ENCODE peak calls at places on chromosomes 11 and 22, in six cellular contexts. One of them, this sample, is unnamed.

GRCh38 chr11:473975-474785 is 24.1 kb downstream of the PTDSS2 start:
- DNase-seq in kidney epithelial cell: no peak
- DNase-seq in neural progenitor cell: no peak
- DNase-seq in spleen: no peak
- DNase-seq in left ventricle myocardium inferior: no peak
- DNase-seq in IMR-90: no peak
- DNase-seq in this sample: no peak

GRCh38 chr11:35009191-35009940 is 92.9 kb downstream of the PDHX start:
- DNase-seq in kidney epithelial cell: peak
- DNase-seq in neural progenitor cell: no peak
- DNase-seq in spleen: no peak
- DNase-seq in left ventricle myocardium inferior: no peak
- DNase-seq in IMR-90: peak
- DNase-seq in this sample: no peak

GRCh38 chr11:1852885-1853284 is at the start of gene LSP1:
- DNase-seq in kidney epithelial cell: no peak
- DNase-seq in neural progenitor cell: no peak
- DNase-seq in spleen: peak
- DNase-seq in left ventricle myocardium inferior: no peak
- DNase-seq in IMR-90: no peak
- DNase-seq in this sample: peak

GRCh38 chr22:47158457-47158856 is 396.0 kb downstream of the TBC1D22A start:
- DNase-seq in kidney epithelial cell: no peak
- DNase-seq in neural progenitor cell: no peak
- DNase-seq in spleen: peak
- DNase-seq in left ventricle myocardium inferior: no peak
- DNase-seq in IMR-90: no peak
- DNase-seq in this sample: peak

GRCh38 chr11:93123351-93123898 is 74.4 kb downstream of the SLC36A4 start:
- DNase-seq in kidney epithelial cell: no peak
- DNase-seq in neural progenitor cell: no peak
- DNase-seq in spleen: no peak
- DNase-seq in left ventricle myocardium inferior: peak
- DNase-seq in IMR-90: peak
- DNase-seq in this sample: no peak

GRCh38 chr11:22478169-22478568 is 140.0 kb downstream of the SLC17A6 start:
- DNase-seq in kidney epithelial cell: no peak
- DNase-seq in neural progenitor cell: no peak
- DNase-seq in spleen: no peak
- DNase-seq in left ventricle myocardium inferior: no peak
- DNase-seq in IMR-90: no peak
- DNase-seq in this sample: no peak

GRCh38 chr22:39518996-39519680 is 1.2 kb upstream of the ATF4 start:
- DNase-seq in kidney epithelial cell: no peak
- DNase-seq in neural progenitor cell: peak
- DNase-seq in spleen: no peak
- DNase-seq in left ventricle myocardium inferior: no peak
- DNase-seq in IMR-90: peak
- DNase-seq in this sample: peak

GRCh38 chr11:2581151-2581930 is 118.5 kb downstream of the KCNQ1OT1 start:
- DNase-seq in kidney epithelial cell: no peak
- DNase-seq in neural progenitor cell: no peak
- DNase-seq in spleen: peak
- DNase-seq in left ventricle myocardium inferior: peak
- DNase-seq in IMR-90: no peak
- DNase-seq in this sample: peak

GRCh38 chr22:39396156-39396796 is 3.3 kb upstream of the TAB1 start:
- DNase-seq in kidney epithelial cell: no peak
- DNase-seq in neural progenitor cell: no peak
- DNase-seq in spleen: no peak
- DNase-seq in left ventricle myocardium inferior: no peak
- DNase-seq in IMR-90: peak
- DNase-seq in this sample: no peak

GRCh38 chr11:126345759-126346585 is 9.5 kb upstream of the ST3GAL4 start:
- DNase-seq in kidney epithelial cell: no peak
- DNase-seq in neural progenitor cell: no peak
- DNase-seq in spleen: peak
- DNase-seq in left ventricle myocardium inferior: no peak
- DNase-seq in IMR-90: peak
- DNase-seq in this sample: no peak

GRCh38 chr22:17866127-17866526 is 91.9 kb upstream of the BID start:
- DNase-seq in kidney epithelial cell: no peak
- DNase-seq in neural progenitor cell: no peak
- DNase-seq in spleen: no peak
- DNase-seq in left ventricle myocardium inferior: no peak
- DNase-seq in IMR-90: no peak
- DNase-seq in this sample: no peak

GRCh38 chr22:33606495-33606894 is 313.8 kb downstream of the LARGE1 start:
- DNase-seq in kidney epithelial cell: no peak
- DNase-seq in neural progenitor cell: no peak
- DNase-seq in spleen: no peak
- DNase-seq in left ventricle myocardium inferior: no peak
- DNase-seq in IMR-90: no peak
- DNase-seq in this sample: no peak

GRCh38 chr11:115607621-115608191 is 103.5 kb upstream of the CADM1 start:
- DNase-seq in kidney epithelial cell: no peak
- DNase-seq in neural progenitor cell: peak
- DNase-seq in spleen: no peak
- DNase-seq in left ventricle myocardium inferior: peak
- DNase-seq in IMR-90: no peak
- DNase-seq in this sample: no peak

GRCh38 chr11:30445056-30445455 is 122.2 kb downstream of the ARL14EP start:
- DNase-seq in kidney epithelial cell: no peak
- DNase-seq in neural progenitor cell: peak
- DNase-seq in spleen: no peak
- DNase-seq in left ventricle myocardium inferior: no peak
- DNase-seq in IMR-90: no peak
- DNase-seq in this sample: no peak

GRCh38 chr11:110409174-110409573 is 20.6 kb upstream of the FDX1 start:
- DNase-seq in kidney epithelial cell: no peak
- DNase-seq in neural progenitor cell: no peak
- DNase-seq in spleen: no peak
- DNase-seq in left ventricle myocardium inferior: no peak
- DNase-seq in IMR-90: peak
- DNase-seq in this sample: no peak

GRCh38 chr11:65488273-65489058 is 10.4 kb upstream of the MALAT1 start:
- DNase-seq in kidney epithelial cell: no peak
- DNase-seq in neural progenitor cell: no peak
- DNase-seq in spleen: no peak
- DNase-seq in left ventricle myocardium inferior: no peak
- DNase-seq in IMR-90: peak
- DNase-seq in this sample: no peak

GRCh38 chr11:12746593-12747097 is 72.4 kb downstream of the TEAD1 start:
- DNase-seq in kidney epithelial cell: peak
- DNase-seq in neural progenitor cell: peak
- DNase-seq in spleen: no peak
- DNase-seq in left ventricle myocardium inferior: peak
- DNase-seq in IMR-90: peak
- DNase-seq in this sample: peak

GRCh38 chr22:32355760-32356159 is 1.9 kb upstream of the RFPL3 start:
- DNase-seq in kidney epithelial cell: no peak
- DNase-seq in neural progenitor cell: peak
- DNase-seq in spleen: no peak
- DNase-seq in left ventricle myocardium inferior: no peak
- DNase-seq in IMR-90: no peak
- DNase-seq in this sample: no peak

GRCh38 chr11:125343732-125344131 is 152.3 kb downstream of the FEZ1 start:
- DNase-seq in kidney epithelial cell: no peak
- DNase-seq in neural progenitor cell: no peak
- DNase-seq in spleen: peak
- DNase-seq in left ventricle myocardium inferior: no peak
- DNase-seq in IMR-90: peak
- DNase-seq in this sample: peak

GRCh38 chr11:68329993-68330699 is 17.8 kb downstream of the LRP5 start:
- DNase-seq in kidney epithelial cell: no peak
- DNase-seq in neural progenitor cell: no peak
- DNase-seq in spleen: no peak
- DNase-seq in left ventricle myocardium inferior: no peak
- DNase-seq in IMR-90: peak
- DNase-seq in this sample: no peak

GRCh38 chr22:48701296-48702030 is 1126.2 kb downstream of the BRD1 start:
- DNase-seq in kidney epithelial cell: no peak
- DNase-seq in neural progenitor cell: peak
- DNase-seq in spleen: no peak
- DNase-seq in left ventricle myocardium inferior: peak
- DNase-seq in IMR-90: no peak
- DNase-seq in this sample: peak

GRCh38 chr22:25741692-25742626 is at the start of gene MYO18B:
- DNase-seq in kidney epithelial cell: no peak
- DNase-seq in neural progenitor cell: no peak
- DNase-seq in spleen: no peak
- DNase-seq in left ventricle myocardium inferior: peak
- DNase-seq in IMR-90: no peak
- DNase-seq in this sample: no peak

GRCh38 chr11:6608726-6609501 is 3.1 kb downstream of the TAF10 start:
- DNase-seq in kidney epithelial cell: no peak
- DNase-seq in neural progenitor cell: no peak
- DNase-seq in spleen: no peak
- DNase-seq in left ventricle myocardium inferior: no peak
- DNase-seq in IMR-90: no peak
- DNase-seq in this sample: no peak

GRCh38 chr11:76850815-76851214 is 9.9 kb upstream of the ACER3 start:
- DNase-seq in kidney epithelial cell: no peak
- DNase-seq in neural progenitor cell: no peak
- DNase-seq in spleen: no peak
- DNase-seq in left ventricle myocardium inferior: peak
- DNase-seq in IMR-90: no peak
- DNase-seq in this sample: no peak

GRCh38 chr11:2271327-2272240 is 1.2 kb upstream of the ASCL2 start:
- DNase-seq in kidney epithelial cell: no peak
- DNase-seq in neural progenitor cell: no peak
- DNase-seq in spleen: no peak
- DNase-seq in left ventricle myocardium inferior: no peak
- DNase-seq in IMR-90: no peak
- DNase-seq in this sample: no peak

GRCh38 chr11:123472236-123472935 is 42.3 kb downstream of the GRAMD1B start:
- DNase-seq in kidney epithelial cell: no peak
- DNase-seq in neural progenitor cell: no peak
- DNase-seq in spleen: no peak
- DNase-seq in left ventricle myocardium inferior: no peak
- DNase-seq in IMR-90: no peak
- DNase-seq in this sample: no peak
- TF ChIP-seq CTCF in kidney epithelial cell: no peak
- TF ChIP-seq CTCF in neural progenitor cell: no peak
- TF ChIP-seq CTCF in spleen: no peak
- TF ChIP-seq CTCF in left ventricle myocardium inferior: no peak
- TF ChIP-seq CTCF in IMR-90: no peak
- TF ChIP-seq CTCF in this sample: no peak

DNA sequence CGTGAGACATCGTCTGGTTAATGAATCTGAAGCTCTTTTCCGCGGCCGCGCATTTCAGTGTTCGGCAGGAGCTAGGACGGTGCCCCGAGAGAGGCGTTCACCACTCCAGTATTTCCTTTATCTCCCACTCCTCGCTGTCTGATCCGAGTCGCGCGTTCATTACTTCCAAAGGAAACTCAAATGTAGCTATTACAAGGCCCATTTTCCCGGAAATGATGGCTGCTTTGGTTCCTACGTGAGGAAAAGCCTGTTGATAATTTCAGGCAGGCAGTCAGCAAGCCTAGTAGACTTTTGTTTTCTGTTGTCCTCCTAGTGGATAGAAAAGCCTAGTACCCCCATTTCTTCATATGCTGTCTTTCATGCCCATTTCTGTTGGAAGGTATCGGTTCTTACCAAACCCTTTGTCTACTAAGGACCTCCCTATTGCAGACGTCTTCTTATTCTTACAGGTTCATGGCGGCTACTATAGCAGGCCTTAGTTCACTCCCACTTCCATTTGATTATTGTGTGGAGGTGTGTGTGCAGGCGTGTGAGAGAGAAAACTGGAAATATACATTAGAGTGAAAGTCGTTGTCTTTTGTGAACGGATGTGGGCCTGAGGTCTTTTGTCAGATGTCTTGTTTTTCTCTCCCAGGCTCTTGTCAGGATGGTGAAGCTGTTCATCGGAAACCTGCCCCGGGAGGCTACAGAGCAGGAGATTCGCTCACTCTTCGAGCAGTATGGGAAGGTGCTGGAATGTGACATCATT is 737 bp downstream of the RBM4 start:
- DNase-seq in kidney epithelial cell: no peak
- DNase-seq in neural progenitor cell: no peak
- DNase-seq in spleen: no peak
- DNase-seq in left ventricle myocardium inferior: no peak
- DNase-seq in IMR-90: peak
- DNase-seq in this sample: no peak
- TF ChIP-seq CTCF in kidney epithelial cell: no peak
- TF ChIP-seq CTCF in neural progenitor cell: no peak
- TF ChIP-seq CTCF in spleen: no peak
- TF ChIP-seq CTCF in left ventricle myocardium inferior: no peak
- TF ChIP-seq CTCF in IMR-90: peak
- TF ChIP-seq CTCF in this sample: no peak

DNA sequence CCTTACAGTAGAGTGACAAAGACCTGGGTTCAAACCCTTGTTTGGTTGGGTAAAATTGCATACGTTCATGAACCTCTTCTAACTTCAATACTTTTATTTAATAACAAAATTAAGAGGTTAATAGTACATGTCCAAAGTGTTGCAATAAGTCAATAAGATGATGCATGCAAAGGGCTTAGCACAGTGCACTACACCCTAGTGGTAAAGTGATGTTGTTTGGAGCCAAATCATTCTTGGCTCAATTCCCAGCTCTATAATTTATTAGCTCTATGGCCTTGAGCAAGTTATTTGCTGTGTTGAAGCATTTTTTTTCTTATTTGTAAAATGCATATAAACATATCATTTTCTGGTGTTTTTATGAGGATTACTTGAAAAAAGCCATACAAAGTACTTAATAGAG is 945.3 kb downstream of the LRRC4C start:
- DNase-seq in kidney epithelial cell: no peak
- DNase-seq in neural progenitor cell: no peak
- DNase-seq in spleen: no peak
- DNase-seq in left ventricle myocardium inferior: no peak
- DNase-seq in IMR-90: no peak
- DNase-seq in this sample: no peak
- TF ChIP-seq CTCF in kidney epithelial cell: no peak
- TF ChIP-seq CTCF in neural progenitor cell: no peak
- TF ChIP-seq CTCF in spleen: no peak
- TF ChIP-seq CTCF in left ventricle myocardium inferior: no peak
- TF ChIP-seq CTCF in IMR-90: no peak
- TF ChIP-seq CTCF in this sample: no peak

DNA sequence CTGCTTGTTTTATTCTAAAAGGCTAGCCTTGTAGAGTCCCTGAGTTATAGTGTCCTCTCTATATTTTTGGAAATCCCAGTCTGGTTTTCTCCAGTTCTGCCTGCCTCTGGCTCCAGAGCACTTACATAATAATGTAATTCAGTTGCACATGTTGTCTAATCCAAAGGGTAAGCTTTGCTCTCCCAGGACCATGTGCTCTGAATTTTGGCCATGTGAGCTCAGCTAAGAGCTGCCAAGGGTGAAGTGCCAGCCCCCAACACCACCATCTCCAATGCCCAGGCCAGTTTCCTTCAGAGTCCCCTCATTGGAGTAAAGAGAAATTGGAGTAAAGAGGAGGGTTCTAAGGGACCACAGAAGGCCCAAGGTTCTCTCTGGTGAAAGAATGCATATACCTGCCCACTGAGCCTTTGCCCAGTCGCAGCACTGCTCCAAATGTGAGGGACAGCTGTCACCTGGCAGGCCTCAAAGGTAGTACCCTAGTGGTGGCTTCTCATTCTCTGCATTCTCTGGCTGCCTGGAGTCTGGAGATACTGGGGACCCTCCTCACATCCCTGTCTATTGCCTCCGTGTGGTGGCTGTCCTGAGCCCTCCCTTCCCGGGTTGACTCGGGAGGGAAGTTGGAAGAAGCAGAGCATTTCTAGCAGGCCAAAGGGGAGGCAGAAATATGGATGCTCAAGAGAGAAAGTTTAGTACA is 4.9 kb downstream of the CRY2 start:
- DNase-seq in kidney epithelial cell: no peak
- DNase-seq in neural progenitor cell: no peak
- DNase-seq in spleen: no peak
- DNase-seq in left ventricle myocardium inferior: no peak
- DNase-seq in IMR-90: no peak
- DNase-seq in this sample: no peak
- TF ChIP-seq CTCF in kidney epithelial cell: no peak
- TF ChIP-seq CTCF in neural progenitor cell: no peak
- TF ChIP-seq CTCF in spleen: no peak
- TF ChIP-seq CTCF in left ventricle myocardium inferior: peak
- TF ChIP-seq CTCF in IMR-90: no peak
- TF ChIP-seq CTCF in this sample: no peak

This sample was measured in lower lobe of right lung.